ENCODE peak calls at places on chromosome 1, in nine cellular contexts. W is HFF-Myc; R is Calu3; F is RCC 7860; J is stomach; S is GM12864; B is activated CD8-positive, alpha-beta memory T cell treated with anti-CD3 and anti-CD28 coated beads, Interleukin-2, amount 10 ng/mL, durations not matched to agents 7 days and 5 days; P is stimulated activated CD4-positive, alpha-beta T cell treated with anti-CD3 and anti-CD28 coated beads, Interleukin-1b, Interleukin-23, amount 100 ng/mL, for 48 hours; U is left colon. H is an unnamed sample.

GRCh38 chr1:40072142-40072541 is 24.9 kb downstream of the PPT1 start:
- DNase-seq in J (no peak), P (no peak), W (no peak), S (no peak), F (no peak), B (no peak), R (no peak), U (no peak), H (no peak)

GRCh38 chr1:246293366-246294121 is 213.5 kb downstream of the SMYD3 start:
- DNase-seq in R (no peak), B (no peak), W (no peak), P (no peak), F (no peak), U (no peak), S (no peak), J (no peak), H (no peak)

GRCh38 chr1:204991342-204991844 is 51.6 kb upstream of the CNTN2 start:
- DNase-seq in U (no peak), P (no peak), F (no peak), J (no peak), R (no peak), W (no peak), S (no peak), B (no peak), H (no peak)

GRCh38 chr1:155591770-155592169 is 18.2 kb upstream of the MSTO1 start:
- DNase-seq in J (no peak), U (no peak), S (peak; percentile 29), F (peak; percentile 31), B (no peak), P (no peak), W (peak; percentile 43), R (peak; percentile 48), H (no peak)

GRCh38 chr1:8663915-8664331 is 153.5 kb downstream of the RERE start:
- DNase-seq in F (peak; percentile 74), J (peak; percentile 35), P (no peak), S (no peak), W (no peak), U (peak; percentile 25), R (peak; percentile 16), B (peak; percentile 45), H (no peak)

GRCh38 chr1:24751833-24752232 is 6.6 kb downstream of the CLIC4 start:
- DNase-seq in B (no peak), P (no peak), R (no peak), U (no peak), F (no peak), J (no peak), W (no peak), S (no peak), H (no peak)

GRCh38 chr1:232306269-232306911 is 323.5 kb downstream of the SIPA1L2 start:
- DNase-seq in S (no peak), F (no peak), W (no peak), R (no peak), B (no peak), U (peak; percentile 30), J (peak; percentile 76), P (no peak), H (peak; percentile 54)

GRCh38 chr1:109892476-109893368 is 17.9 kb upstream of the CSF1 start:
- DNase-seq in R (peak; percentile 33), J (no peak), W (no peak), S (no peak), B (no peak), P (no peak), U (no peak), F (peak; percentile 54), H (no peak)

GRCh38 chr1:246724725-246725095 is 501 bp downstream of the SCCPDH start:
- DNase-seq in J (no peak), P (peak; percentile 4), U (no peak), S (no peak), W (no peak), R (peak; percentile 32), B (peak; percentile 42), F (peak; percentile 50), H (no peak)

GRCh38 chr1:170705981-170706380 is 42.0 kb downstream of the PRRX1 start:
- DNase-seq in J (no peak), F (no peak), R (no peak), W (no peak), B (no peak), S (no peak), P (no peak), U (no peak), H (no peak)

GRCh38 chr1:160853756-160854155 is 8.9 kb downstream of the CD244 start:
- DNase-seq in B (peak; percentile 37), F (no peak), W (no peak), P (no peak), R (no peak), S (no peak), U (no peak), J (no peak), H (no peak)

GRCh38 chr1:116821763-116822162 is 67.5 kb downstream of the CD2 start:
- DNase-seq in P (no peak), J (no peak), W (no peak), B (no peak), F (peak; percentile 22), U (no peak), S (no peak), R (no peak), H (no peak)